ENCODE peak calls at places on chromosome 1, in four cellular contexts. C is GM12878, M is HepG2, B is K562. O is an unnamed sample.
A peak's percentile ranks its signal among the peaks of the same experiment; 100 is the strongest.

GRCh38 chr1:214165850-214166374 is 115.0 kb upstream of the SMYD2 start:
- DNase-seq in C (no peak), B (no peak), M (no peak), O (no peak)

GRCh38 chr1:154855186-154855585 is 14.9 kb downstream of the KCNN3 start:
- DNase-seq in M (no peak), C (no peak), B (no peak), O (no peak)

GRCh38 chr1:50060279-50060678 is 36.5 kb upstream of the AGBL4 start:
- DNase-seq in C (no peak), M (no peak), B (no peak), O (no peak)

GRCh38 chr1:24929091-24929875 is 793 bp downstream of the RUNX3 start:
- DNase-seq in B (no peak), M (no peak), C (no peak), O (peak; percentile 58)

GRCh38 chr1:99170516-99170915 is 93.8 kb upstream of the PLPPR4 start:
- DNase-seq in M (no peak), C (no peak), B (no peak), O (no peak)

GRCh38 chr1:60963167-60963909 is 119.0 kb upstream of the NFIA start:
- DNase-seq in M (no peak), B (no peak), C (no peak), O (no peak)

GRCh38 chr1:186875874-186876273 is 47.1 kb downstream of the PLA2G4A start:
- DNase-seq in B (no peak), C (no peak), M (no peak), O (no peak)

GRCh38 chr1:40140211-40140709 is 20.9 kb upstream of the RLF start:
- DNase-seq in B (no peak), C (no peak), M (no peak), O (no peak)

GRCh38 chr1:208951908-208952307 is 631.6 kb upstream of the CAMK1G start:
- DNase-seq in C (no peak), B (no peak), M (no peak), O (no peak)

GRCh38 chr1:167635941-167636340 is 5.9 kb downstream of the RCSD1 start:
- DNase-seq in C (no peak), M (no peak), B (no peak), O (no peak)

GRCh38 chr1:85568660-85569059 is 11.9 kb upstream of the CCN1 start:
- DNase-seq in M (no peak), B (no peak), C (no peak), O (no peak)

DNA sequence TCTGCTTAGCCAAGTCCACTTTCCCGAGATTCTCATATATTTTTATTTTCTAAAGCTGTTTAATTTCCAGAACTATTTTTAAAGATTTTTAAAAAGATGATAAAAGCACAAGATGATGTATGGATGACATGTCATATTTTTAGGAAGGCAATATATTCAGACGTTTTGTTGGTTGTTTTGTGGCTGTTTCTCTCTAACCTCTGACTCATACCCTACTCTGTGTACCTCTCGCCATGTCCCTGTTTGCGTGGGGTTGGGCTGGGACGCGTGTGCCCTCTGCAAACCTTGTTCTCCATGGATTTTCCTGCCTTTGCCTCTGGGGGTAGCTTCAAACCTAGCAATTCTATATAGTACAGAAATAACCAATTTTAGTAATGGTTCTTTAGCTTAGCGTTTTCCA is 132.0 kb downstream of the GALNT2 start:
- DNase-seq in C (no peak), B (no peak), M (no peak), O (no peak)
- TF ChIP-seq CTCF in C (no peak), B (no peak), M (no peak), O (no peak)

GRCh38 chr1:14735861-14736260 is 137.4 kb downstream of the KAZN start:
- DNase-seq in B (no peak), M (no peak), C (no peak), O (no peak)

GRCh38 chr1:14737561-14738094 is 139.1 kb downstream of the KAZN start:
- DNase-seq in C (no peak), B (no peak), M (no peak), O (no peak)

GRCh38 chr1:14732726-14733052 is 134.2 kb downstream of the KAZN start:
- DNase-seq in B (no peak), M (no peak), C (no peak), O (no peak)

GRCh38 chr1:14733779-14734140 is 135.3 kb downstream of the KAZN start:
- DNase-seq in B (no peak), C (no peak), M (no peak), O (peak; percentile 38)

DNA sequence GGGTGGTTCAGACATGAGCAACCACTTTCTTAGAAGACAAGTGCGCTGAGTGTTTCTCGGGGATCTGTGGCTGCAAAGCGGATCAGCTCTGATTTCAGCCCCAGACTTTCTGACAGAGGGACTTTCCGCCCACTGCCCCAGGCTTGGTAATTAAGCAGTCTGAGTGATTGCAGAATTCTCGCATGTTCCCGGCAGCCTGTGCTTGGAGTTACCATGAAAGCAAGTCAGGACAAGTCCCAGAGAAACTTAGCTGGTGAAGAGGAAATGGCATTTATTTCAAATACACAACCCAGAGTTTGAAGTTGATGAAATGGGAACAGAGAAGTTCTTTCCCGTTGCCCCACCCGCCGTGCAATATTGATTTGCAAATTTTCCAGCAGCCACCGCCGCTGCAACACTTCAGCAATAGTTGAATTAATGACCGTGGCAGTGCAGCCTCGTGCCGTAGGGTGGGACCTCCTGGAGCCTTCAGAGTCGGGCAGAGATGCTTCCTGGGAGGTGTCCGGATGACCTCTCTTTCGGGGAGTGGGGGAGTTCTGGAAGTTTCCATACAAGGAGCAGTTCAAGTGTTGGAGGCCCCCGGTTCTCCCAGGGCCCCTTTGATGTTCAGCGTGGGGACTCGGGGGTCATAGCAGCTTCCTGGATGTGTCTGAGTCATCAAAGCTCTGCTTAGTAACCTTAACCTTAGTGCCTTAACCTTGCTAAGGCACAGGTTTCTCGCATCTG is 134.7 kb downstream of the KAZN start:
- DNase-seq in M (peak; percentile 8), B (no peak), C (peak; percentile 65), O (peak; percentile 69)
- TF ChIP-seq ETV6 in M (no peak), B (no peak), C (no peak), O (peak; percentile 76)

GRCh38 chr1:158962983-158963382 is 31.6 kb downstream of the PYHIN1 start:
- DNase-seq in B (no peak), C (no peak), M (no peak), O (no peak)
- TF ChIP-seq CTCF in B (no peak), C (no peak), M (no peak), O (no peak)

GRCh38 chr1:17082761-17083160 is 28.9 kb upstream of the SDHB start:
- DNase-seq in M (no peak), C (no peak), B (no peak), O (no peak)

GRCh38 chr1:17080085-17080759 is 26.4 kb upstream of the SDHB start:
- DNase-seq in M (no peak), B (no peak), C (no peak), O (no peak)

GRCh38 chr1:17079140-17079868 is 25.5 kb upstream of the SDHB start:
- DNase-seq in C (no peak), M (no peak), B (no peak), O (no peak)

GRCh38 chr1:17081439-17081838 is 27.6 kb upstream of the SDHB start:
- DNase-seq in M (no peak), B (no peak), C (no peak), O (no peak)

DNA sequence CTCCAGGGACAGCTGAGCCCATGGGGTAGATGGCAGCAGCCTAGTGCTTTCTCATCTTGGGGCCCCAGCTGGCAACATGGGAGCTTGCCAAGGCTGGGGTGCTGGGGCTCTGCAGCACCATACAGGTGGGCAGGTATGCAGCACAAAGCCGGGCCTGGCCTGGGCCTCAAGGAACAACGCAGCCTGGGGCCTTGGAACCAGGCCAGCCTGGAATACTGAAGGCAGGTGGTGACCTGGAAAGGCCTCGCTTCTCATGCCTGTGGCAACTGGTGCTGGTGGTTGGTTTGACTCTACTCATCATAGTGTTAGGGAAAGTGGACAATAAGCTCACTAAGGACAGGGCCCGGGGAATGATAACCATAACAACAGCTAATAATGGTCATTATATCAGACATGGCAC is 27.0 kb upstream of the SDHB start:
- DNase-seq in C (no peak), B (no peak), M (no peak), O (no peak)
- TF ChIP-seq ETV6 in C (no peak), B (no peak), M (no peak), O (no peak)

DNA sequence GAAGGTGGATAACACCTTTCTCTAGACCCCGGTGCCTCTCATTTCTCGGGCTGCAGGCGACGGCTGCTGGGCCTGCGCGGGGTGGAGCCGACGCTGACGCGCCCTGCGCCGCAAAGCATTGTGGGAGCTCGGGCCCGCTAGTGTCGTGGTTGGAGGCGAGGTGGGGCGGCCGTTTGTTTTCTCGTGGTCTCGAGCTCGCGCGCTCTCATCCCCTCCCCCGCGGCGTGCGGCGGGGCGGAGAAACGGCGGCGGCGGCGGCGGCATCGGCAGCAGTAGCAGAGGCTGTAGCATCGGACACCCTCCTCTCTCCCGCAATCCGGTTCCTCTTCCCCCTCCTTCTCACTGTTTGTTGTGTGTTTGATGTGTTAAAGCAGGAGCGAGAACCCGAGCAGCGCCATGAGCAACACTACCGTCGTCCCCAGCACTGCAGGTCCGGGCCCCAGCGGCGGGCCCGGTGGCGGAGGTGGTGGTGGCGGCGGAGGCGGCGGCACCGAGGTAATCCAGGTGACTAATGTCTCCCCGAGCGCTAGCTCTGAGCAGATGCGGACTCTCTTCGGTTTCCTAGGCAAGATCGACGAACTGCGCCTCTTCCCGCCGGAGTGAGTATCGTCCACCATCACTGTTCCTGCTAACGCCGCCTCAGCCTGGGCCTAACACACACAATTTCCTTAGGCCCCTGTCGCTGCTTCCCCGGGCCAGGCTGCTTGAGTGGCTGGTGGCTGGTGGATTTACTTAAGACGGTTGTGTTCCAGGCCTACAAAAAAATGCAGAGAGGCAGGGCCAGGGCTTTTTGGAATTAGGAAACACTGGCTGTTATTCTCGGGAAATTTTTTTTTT is at the start of gene SRSF11:
- DNase-seq in B (peak; percentile 88), M (peak; percentile 85), C (peak; percentile 79), O (peak; percentile 96)
- TF ChIP-seq CTCF in B (peak; percentile 26), M (no peak), C (peak; percentile 14), O (no peak)

GRCh38 chr1:91604632-91605031 is 104.0 kb downstream of the CDC7 start:
- DNase-seq in B (no peak), C (no peak), M (no peak), O (no peak)

GRCh38 chr1:91601554-91602322 is 101.1 kb downstream of the CDC7 start:
- DNase-seq in B (no peak), M (no peak), C (no peak), O (no peak)

GRCh38 chr1:91603409-91603808 is 102.8 kb downstream of the CDC7 start:
- DNase-seq in B (no peak), C (peak; percentile 24), M (no peak), O (no peak)

GRCh38 chr1:91597215-91597614 is 96.6 kb downstream of the CDC7 start:
- DNase-seq in B (no peak), C (no peak), M (no peak), O (no peak)

GRCh38 chr1:91600431-91601330 is 100.0 kb downstream of the CDC7 start:
- DNase-seq in M (no peak), C (no peak), B (no peak), O (no peak)
- TF ChIP-seq ETV6 in M (no peak), C (no peak), B (no peak), O (no peak)